ENCODE peak calls at places on chromosome 17, in five cellular contexts. One of them, this sample, is unnamed.

GRCh38 chr17:77319211-77320031 is 178.7 kb downstream of the SEC14L1 start:
- DNase-seq in tibial artery: peak; percentile 94
- DNase-seq in endothelial cell of umbilical vein: no peak
- DNase-seq in body of pancreas: peak; percentile 76
- DNase-seq in neural progenitor cell: peak; percentile 29
- DNase-seq in this sample: peak; percentile 88

GRCh38 chr17:1467898-1468492 is 12.0 kb upstream of the CRK start:
- DNase-seq in tibial artery: no peak
- DNase-seq in endothelial cell of umbilical vein: no peak
- DNase-seq in body of pancreas: no peak
- DNase-seq in neural progenitor cell: peak; percentile 40
- DNase-seq in this sample: no peak

GRCh38 chr17:14797021-14797420 is 468.1 kb downstream of the PMP22 start:
- DNase-seq in tibial artery: no peak
- DNase-seq in endothelial cell of umbilical vein: no peak
- DNase-seq in body of pancreas: no peak
- DNase-seq in neural progenitor cell: no peak
- DNase-seq in this sample: no peak

GRCh38 chr17:32281011-32281451 is 15.4 kb downstream of the RHBDL3 start:
- DNase-seq in tibial artery: no peak
- DNase-seq in endothelial cell of umbilical vein: peak; percentile 47
- DNase-seq in body of pancreas: peak; percentile 60
- DNase-seq in neural progenitor cell: peak; percentile 78
- DNase-seq in this sample: no peak

GRCh38 chr17:1294157-1294717 is 14.8 kb downstream of the TRARG1 start:
- DNase-seq in tibial artery: no peak
- DNase-seq in endothelial cell of umbilical vein: no peak
- DNase-seq in body of pancreas: no peak
- DNase-seq in neural progenitor cell: no peak
- DNase-seq in this sample: no peak

GRCh38 chr17:37643118-37643766 is at the start of gene DDX52:
- DNase-seq in tibial artery: peak; percentile 94
- DNase-seq in endothelial cell of umbilical vein: peak; percentile 95
- DNase-seq in body of pancreas: peak; percentile 97
- DNase-seq in neural progenitor cell: peak; percentile 95
- DNase-seq in this sample: peak; percentile 84

GRCh38 chr17:51585514-51586104 is 325.3 kb downstream of the UTP18 start:
- DNase-seq in tibial artery: no peak
- DNase-seq in endothelial cell of umbilical vein: no peak
- DNase-seq in body of pancreas: peak; percentile 16
- DNase-seq in neural progenitor cell: peak; percentile 66
- DNase-seq in this sample: no peak

GRCh38 chr17:55334285-55334684 is 69.5 kb downstream of the HLF start:
- DNase-seq in tibial artery: peak; percentile 38
- DNase-seq in endothelial cell of umbilical vein: no peak
- DNase-seq in body of pancreas: no peak
- DNase-seq in neural progenitor cell: no peak
- DNase-seq in this sample: peak; percentile 2

GRCh38 chr17:20213429-20213828 is 204.3 kb downstream of the SPECC1 start:
- DNase-seq in tibial artery: no peak
- DNase-seq in endothelial cell of umbilical vein: no peak
- DNase-seq in body of pancreas: no peak
- DNase-seq in neural progenitor cell: no peak
- DNase-seq in this sample: no peak

GRCh38 chr17:62857526-62857925 is 49.4 kb upstream of the MARCHF10 start:
- DNase-seq in tibial artery: no peak
- DNase-seq in endothelial cell of umbilical vein: no peak
- DNase-seq in body of pancreas: no peak
- DNase-seq in neural progenitor cell: no peak
- DNase-seq in this sample: no peak

GRCh38 chr17:62856594-62856993 is 48.5 kb upstream of the MARCHF10 start:
- DNase-seq in tibial artery: no peak
- DNase-seq in endothelial cell of umbilical vein: no peak
- DNase-seq in body of pancreas: no peak
- DNase-seq in neural progenitor cell: no peak
- DNase-seq in this sample: no peak

GRCh38 chr17:62860962-62861873 is 53.1 kb upstream of the MARCHF10 start:
- DNase-seq in tibial artery: no peak
- DNase-seq in endothelial cell of umbilical vein: no peak
- DNase-seq in body of pancreas: no peak
- DNase-seq in neural progenitor cell: no peak
- DNase-seq in this sample: no peak

GRCh38 chr17:62862251-62862650 is 54.1 kb upstream of the MARCHF10 start:
- DNase-seq in tibial artery: no peak
- DNase-seq in endothelial cell of umbilical vein: no peak
- DNase-seq in body of pancreas: no peak
- DNase-seq in neural progenitor cell: no peak
- DNase-seq in this sample: no peak

GRCh38 chr17:62859146-62859545 is 51.0 kb upstream of the MARCHF10 start:
- DNase-seq in tibial artery: peak; percentile 47
- DNase-seq in endothelial cell of umbilical vein: peak; percentile 70
- DNase-seq in body of pancreas: no peak
- DNase-seq in neural progenitor cell: no peak
- DNase-seq in this sample: no peak
- TF ChIP-seq CTCF in tibial artery: no peak
- TF ChIP-seq CTCF in endothelial cell of umbilical vein: no peak
- TF ChIP-seq CTCF in body of pancreas: no peak
- TF ChIP-seq CTCF in neural progenitor cell: no peak
- TF ChIP-seq CTCF in this sample: no peak

GRCh38 chr17:4811471-4811870 is 4.5 kb downstream of the PLD2 start:
- DNase-seq in tibial artery: no peak
- DNase-seq in endothelial cell of umbilical vein: no peak
- DNase-seq in body of pancreas: no peak
- DNase-seq in neural progenitor cell: no peak
- DNase-seq in this sample: no peak

GRCh38 chr17:4816826-4817225 is 9.9 kb downstream of the PLD2 start:
- DNase-seq in tibial artery: no peak
- DNase-seq in endothelial cell of umbilical vein: no peak
- DNase-seq in body of pancreas: no peak
- DNase-seq in neural progenitor cell: no peak
- DNase-seq in this sample: no peak

GRCh38 chr17:4818276-4818675 is 11.3 kb downstream of the PLD2 start:
- DNase-seq in tibial artery: no peak
- DNase-seq in endothelial cell of umbilical vein: no peak
- DNase-seq in body of pancreas: no peak
- DNase-seq in neural progenitor cell: no peak
- DNase-seq in this sample: no peak

GRCh38 chr17:4812690-4813089 is 5.7 kb downstream of the PLD2 start:
- DNase-seq in tibial artery: no peak
- DNase-seq in endothelial cell of umbilical vein: no peak
- DNase-seq in body of pancreas: no peak
- DNase-seq in neural progenitor cell: no peak
- DNase-seq in this sample: no peak

GRCh38 chr17:4815043-4815675 is 8.2 kb downstream of the PLD2 start:
- DNase-seq in tibial artery: no peak
- DNase-seq in endothelial cell of umbilical vein: no peak
- DNase-seq in body of pancreas: no peak
- DNase-seq in neural progenitor cell: no peak
- DNase-seq in this sample: peak; percentile 26
- TF ChIP-seq CTCF in tibial artery: no peak
- TF ChIP-seq CTCF in endothelial cell of umbilical vein: peak; percentile 54
- TF ChIP-seq CTCF in body of pancreas: no peak
- TF ChIP-seq CTCF in neural progenitor cell: peak; percentile 24
- TF ChIP-seq CTCF in this sample: peak; percentile 80

GRCh38 chr17:8474826-8475225 is 39.1 kb downstream of the NDEL1 start:
- DNase-seq in tibial artery: no peak
- DNase-seq in endothelial cell of umbilical vein: no peak
- DNase-seq in body of pancreas: no peak
- DNase-seq in neural progenitor cell: no peak
- DNase-seq in this sample: no peak

GRCh38 chr17:8475227-8475626 is 39.5 kb downstream of the NDEL1 start:
- DNase-seq in tibial artery: no peak
- DNase-seq in endothelial cell of umbilical vein: no peak
- DNase-seq in body of pancreas: no peak
- DNase-seq in neural progenitor cell: no peak
- DNase-seq in this sample: no peak

GRCh38 chr17:8472663-8473062 is 37.0 kb downstream of the NDEL1 start:
- DNase-seq in tibial artery: no peak
- DNase-seq in endothelial cell of umbilical vein: no peak
- DNase-seq in body of pancreas: no peak
- DNase-seq in neural progenitor cell: no peak
- DNase-seq in this sample: no peak

GRCh38 chr17:8475820-8476219 is 40.1 kb downstream of the NDEL1 start:
- DNase-seq in tibial artery: no peak
- DNase-seq in endothelial cell of umbilical vein: no peak
- DNase-seq in body of pancreas: no peak
- DNase-seq in neural progenitor cell: no peak
- DNase-seq in this sample: no peak

DNA sequence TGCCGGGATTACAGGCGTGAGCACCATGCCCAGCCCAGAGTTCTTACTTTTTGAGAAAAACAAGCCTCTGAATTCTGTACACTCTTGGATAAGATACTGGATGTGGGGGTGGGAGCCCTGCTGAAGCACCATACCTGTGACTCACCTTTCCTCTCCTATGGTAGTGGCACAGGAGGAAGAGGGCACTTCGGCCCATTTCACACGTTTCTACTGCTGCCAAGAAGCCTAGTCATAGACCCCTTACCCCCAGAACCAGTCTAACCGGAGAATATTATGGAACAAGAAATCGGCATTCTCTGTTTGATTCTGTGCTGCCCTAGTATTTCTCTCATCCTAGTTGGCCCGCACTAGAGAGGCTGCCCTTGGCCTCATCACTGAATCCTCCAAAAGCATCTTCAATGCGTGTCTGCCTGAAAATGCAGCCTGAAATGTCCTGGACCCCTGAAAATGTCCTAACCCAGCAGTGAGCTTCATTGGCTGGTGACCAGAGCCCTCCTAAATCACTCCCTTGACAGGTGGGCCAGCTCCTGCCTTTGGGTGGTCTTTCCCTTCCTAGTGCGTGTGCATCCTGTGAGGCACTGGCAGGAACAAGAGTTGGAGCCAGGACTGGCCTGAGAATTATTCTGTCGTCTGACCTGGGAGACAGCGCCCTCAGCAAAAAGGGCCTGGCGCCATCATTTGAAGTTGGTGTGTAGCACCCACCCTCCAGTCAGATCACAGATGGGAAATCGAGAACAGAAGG is 37.9 kb downstream of the NDEL1 start:
- DNase-seq in tibial artery: no peak
- DNase-seq in endothelial cell of umbilical vein: no peak
- DNase-seq in body of pancreas: no peak
- DNase-seq in neural progenitor cell: no peak
- DNase-seq in this sample: no peak
- TF ChIP-seq CTCF in tibial artery: no peak
- TF ChIP-seq CTCF in endothelial cell of umbilical vein: no peak
- TF ChIP-seq CTCF in body of pancreas: no peak
- TF ChIP-seq CTCF in neural progenitor cell: no peak
- TF ChIP-seq CTCF in this sample: no peak

DNA sequence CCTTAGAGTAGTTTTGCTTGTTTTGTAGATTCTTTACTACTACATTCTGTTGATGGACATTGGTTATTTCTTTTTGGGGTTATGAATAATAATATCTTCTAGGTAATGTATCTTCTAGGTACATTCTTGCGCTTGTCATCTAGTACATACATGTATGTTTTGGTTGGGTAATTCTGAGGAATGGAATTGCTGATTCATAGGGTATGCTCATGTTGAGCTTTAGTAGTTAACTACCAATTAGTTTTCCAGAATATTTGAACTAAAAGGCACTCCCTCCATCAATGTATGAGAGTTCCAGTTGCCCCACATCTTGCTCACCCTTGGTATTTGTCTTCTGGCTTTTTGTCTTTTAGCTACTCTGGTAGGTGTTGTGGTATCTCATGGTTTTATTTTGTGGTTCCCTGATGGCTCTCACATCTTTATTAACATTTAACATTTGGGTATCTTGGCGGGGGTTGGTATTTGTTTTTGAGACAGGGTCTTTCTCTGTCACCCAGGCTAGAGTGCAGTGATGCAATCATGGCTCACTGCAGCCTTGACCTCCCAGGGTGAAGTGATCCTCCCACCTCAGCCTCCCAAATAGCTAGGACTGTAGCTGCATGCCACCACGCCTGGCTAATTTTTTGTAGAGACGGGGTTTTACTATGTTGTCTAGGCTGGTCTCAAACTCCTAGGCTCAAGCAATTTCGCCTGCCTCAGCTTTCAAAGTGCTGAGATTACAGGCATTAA is 47.1 kb downstream of the SLC6A4 start:
- DNase-seq in tibial artery: no peak
- DNase-seq in endothelial cell of umbilical vein: no peak
- DNase-seq in body of pancreas: no peak
- DNase-seq in neural progenitor cell: no peak
- DNase-seq in this sample: no peak
- TF ChIP-seq CTCF in tibial artery: no peak
- TF ChIP-seq CTCF in endothelial cell of umbilical vein: no peak
- TF ChIP-seq CTCF in body of pancreas: no peak
- TF ChIP-seq CTCF in neural progenitor cell: no peak
- TF ChIP-seq CTCF in this sample: no peak

This sample was measured in HFFc6.